ENCODE peak calls at places on chromosome 7, in seven cellular contexts. One of them, this sample, is unnamed.

GRCh38 chr7:28107960-28108359 is 72.6 kb downstream of the JAZF1 start:
- DNase-seq in fibroblast of pulmonary artery: peak; percentile 42
- DNase-seq in breast epithelium: no peak
- DNase-seq in neural progenitor cell: no peak
- DNase-seq in endodermal cell: no peak
- DNase-seq in CD8-positive, alpha-beta T cell: no peak
- DNase-seq in Caco-2: no peak
- DNase-seq in this sample: peak; percentile 41

GRCh38 chr7:100007887-100008286 is 7.5 kb upstream of the ZKSCAN1 start:
- DNase-seq in fibroblast of pulmonary artery: no peak
- DNase-seq in breast epithelium: peak; percentile 48
- DNase-seq in neural progenitor cell: peak; percentile 34
- DNase-seq in endodermal cell: peak; percentile 59
- DNase-seq in CD8-positive, alpha-beta T cell: no peak
- DNase-seq in Caco-2: no peak
- DNase-seq in this sample: no peak

GRCh38 chr7:130380861-130381455 is 664 bp downstream of the CPA1 start:
- DNase-seq in fibroblast of pulmonary artery: no peak
- DNase-seq in breast epithelium: no peak
- DNase-seq in neural progenitor cell: no peak
- DNase-seq in endodermal cell: peak; percentile 32
- DNase-seq in CD8-positive, alpha-beta T cell: no peak
- DNase-seq in Caco-2: no peak
- DNase-seq in this sample: no peak

GRCh38 chr7:84549409-84549808 is 354.8 kb upstream of the SEMA3A start:
- DNase-seq in fibroblast of pulmonary artery: no peak
- DNase-seq in breast epithelium: no peak
- DNase-seq in neural progenitor cell: no peak
- DNase-seq in endodermal cell: no peak
- DNase-seq in CD8-positive, alpha-beta T cell: no peak
- DNase-seq in Caco-2: no peak
- DNase-seq in this sample: no peak

GRCh38 chr7:507623-508305 is 11.9 kb downstream of the PDGFA start:
- DNase-seq in fibroblast of pulmonary artery: no peak
- DNase-seq in breast epithelium: no peak
- DNase-seq in neural progenitor cell: no peak
- DNase-seq in endodermal cell: no peak
- DNase-seq in CD8-positive, alpha-beta T cell: no peak
- DNase-seq in Caco-2: peak; percentile 33
- DNase-seq in this sample: no peak

GRCh38 chr7:135962802-135963201 is 14.4 kb downstream of the MTPN start:
- DNase-seq in fibroblast of pulmonary artery: no peak
- DNase-seq in breast epithelium: no peak
- DNase-seq in neural progenitor cell: no peak
- DNase-seq in endodermal cell: no peak
- DNase-seq in CD8-positive, alpha-beta T cell: no peak
- DNase-seq in Caco-2: no peak
- DNase-seq in this sample: no peak

GRCh38 chr7:100503350-100503735 is 19.6 kb downstream of the NYAP1 start:
- DNase-seq in fibroblast of pulmonary artery: peak; percentile 76
- DNase-seq in breast epithelium: no peak
- DNase-seq in neural progenitor cell: no peak
- DNase-seq in endodermal cell: no peak
- DNase-seq in CD8-positive, alpha-beta T cell: no peak
- DNase-seq in Caco-2: no peak
- DNase-seq in this sample: no peak

GRCh38 chr7:129298268-129298893 is 73.6 kb downstream of the AHCYL2 start:
- DNase-seq in fibroblast of pulmonary artery: peak; percentile 65
- DNase-seq in breast epithelium: no peak
- DNase-seq in neural progenitor cell: peak; percentile 61
- DNase-seq in endodermal cell: peak; percentile 80
- DNase-seq in CD8-positive, alpha-beta T cell: no peak
- DNase-seq in Caco-2: no peak
- DNase-seq in this sample: peak; percentile 55

GRCh38 chr7:90231304-90231703 is 13.7 kb upstream of the CFAP69 start:
- DNase-seq in fibroblast of pulmonary artery: no peak
- DNase-seq in breast epithelium: no peak
- DNase-seq in neural progenitor cell: no peak
- DNase-seq in endodermal cell: no peak
- DNase-seq in CD8-positive, alpha-beta T cell: no peak
- DNase-seq in Caco-2: no peak
- DNase-seq in this sample: no peak

GRCh38 chr7:141262101-141262819 is 188.4 kb downstream of the TMEM178B start:
- DNase-seq in fibroblast of pulmonary artery: no peak
- DNase-seq in breast epithelium: no peak
- DNase-seq in neural progenitor cell: peak; percentile 18
- DNase-seq in endodermal cell: peak; percentile 48
- DNase-seq in CD8-positive, alpha-beta T cell: no peak
- DNase-seq in Caco-2: no peak
- DNase-seq in this sample: no peak

GRCh38 chr7:153066711-153067110 is 307.2 kb downstream of the ACTR3B start:
- DNase-seq in fibroblast of pulmonary artery: no peak
- DNase-seq in breast epithelium: no peak
- DNase-seq in neural progenitor cell: no peak
- DNase-seq in endodermal cell: no peak
- DNase-seq in CD8-positive, alpha-beta T cell: no peak
- DNase-seq in Caco-2: no peak
- DNase-seq in this sample: no peak

GRCh38 chr7:37416739-37417474 is 31.8 kb downstream of the ELMO1 start:
- DNase-seq in fibroblast of pulmonary artery: no peak
- DNase-seq in breast epithelium: no peak
- DNase-seq in neural progenitor cell: no peak
- DNase-seq in endodermal cell: no peak
- DNase-seq in CD8-positive, alpha-beta T cell: no peak
- DNase-seq in Caco-2: no peak
- DNase-seq in this sample: no peak

GRCh38 chr7:825386-825785 is 6.9 kb upstream of the SUN1 start:
- DNase-seq in fibroblast of pulmonary artery: peak; percentile 42
- DNase-seq in breast epithelium: no peak
- DNase-seq in neural progenitor cell: no peak
- DNase-seq in endodermal cell: no peak
- DNase-seq in CD8-positive, alpha-beta T cell: no peak
- DNase-seq in Caco-2: no peak
- DNase-seq in this sample: no peak

GRCh38 chr7:137297551-137298463 is 45.7 kb downstream of the PTN start:
- DNase-seq in fibroblast of pulmonary artery: no peak
- DNase-seq in breast epithelium: no peak
- DNase-seq in neural progenitor cell: no peak
- DNase-seq in endodermal cell: no peak
- DNase-seq in CD8-positive, alpha-beta T cell: no peak
- DNase-seq in Caco-2: no peak
- DNase-seq in this sample: no peak

GRCh38 chr7:150867592-150867991 is 15.3 kb downstream of the AOC1 start:
- DNase-seq in fibroblast of pulmonary artery: no peak
- DNase-seq in breast epithelium: no peak
- DNase-seq in neural progenitor cell: no peak
- DNase-seq in endodermal cell: no peak
- DNase-seq in CD8-positive, alpha-beta T cell: no peak
- DNase-seq in Caco-2: no peak
- DNase-seq in this sample: no peak

GRCh38 chr7:148155826-148156225 is 434.7 kb upstream of the C7orf33 start:
- DNase-seq in fibroblast of pulmonary artery: no peak
- DNase-seq in breast epithelium: no peak
- DNase-seq in neural progenitor cell: no peak
- DNase-seq in endodermal cell: peak; percentile 47
- DNase-seq in CD8-positive, alpha-beta T cell: no peak
- DNase-seq in Caco-2: no peak
- DNase-seq in this sample: no peak

GRCh38 chr7:151245360-151246160 is 2.9 kb downstream of the SMARCD3 start:
- DNase-seq in fibroblast of pulmonary artery: no peak
- DNase-seq in breast epithelium: no peak
- DNase-seq in neural progenitor cell: peak; percentile 74
- DNase-seq in endodermal cell: peak; percentile 86
- DNase-seq in CD8-positive, alpha-beta T cell: peak; percentile 40
- DNase-seq in Caco-2: no peak
- DNase-seq in this sample: peak; percentile 55

GRCh38 chr7:100863406-100863950 is 3.7 kb upstream of the TRIP6 start:
- DNase-seq in fibroblast of pulmonary artery: no peak
- DNase-seq in breast epithelium: no peak
- DNase-seq in neural progenitor cell: no peak
- DNase-seq in endodermal cell: no peak
- DNase-seq in CD8-positive, alpha-beta T cell: no peak
- DNase-seq in Caco-2: no peak
- DNase-seq in this sample: no peak

GRCh38 chr7:100710452-100710851 is 4.5 kb downstream of the POP7 start:
- DNase-seq in fibroblast of pulmonary artery: no peak
- DNase-seq in breast epithelium: no peak
- DNase-seq in neural progenitor cell: no peak
- DNase-seq in endodermal cell: no peak
- DNase-seq in CD8-positive, alpha-beta T cell: no peak
- DNase-seq in Caco-2: no peak
- DNase-seq in this sample: no peak

GRCh38 chr7:2517004-2517403 is 2.6 kb upstream of the LFNG start:
- DNase-seq in fibroblast of pulmonary artery: peak; percentile 75
- DNase-seq in breast epithelium: no peak
- DNase-seq in neural progenitor cell: peak; percentile 53
- DNase-seq in endodermal cell: no peak
- DNase-seq in CD8-positive, alpha-beta T cell: no peak
- DNase-seq in Caco-2: no peak
- DNase-seq in this sample: peak; percentile 49

GRCh38 chr7:44463169-44463808 is 27.2 kb downstream of the NUDCD3 start:
- DNase-seq in fibroblast of pulmonary artery: peak; percentile 41
- DNase-seq in breast epithelium: no peak
- DNase-seq in neural progenitor cell: no peak
- DNase-seq in endodermal cell: no peak
- DNase-seq in CD8-positive, alpha-beta T cell: no peak
- DNase-seq in Caco-2: no peak
- DNase-seq in this sample: no peak

GRCh38 chr7:151755131-151755787 is 121.7 kb downstream of the PRKAG2 start:
- DNase-seq in fibroblast of pulmonary artery: peak; percentile 49
- DNase-seq in breast epithelium: no peak
- DNase-seq in neural progenitor cell: no peak
- DNase-seq in endodermal cell: no peak
- DNase-seq in CD8-positive, alpha-beta T cell: no peak
- DNase-seq in Caco-2: no peak
- DNase-seq in this sample: no peak

GRCh38 chr7:151140826-151141225 is 26.7 kb downstream of the GBX1 start:
- DNase-seq in fibroblast of pulmonary artery: no peak
- DNase-seq in breast epithelium: no peak
- DNase-seq in neural progenitor cell: no peak
- DNase-seq in endodermal cell: peak; percentile 43
- DNase-seq in CD8-positive, alpha-beta T cell: no peak
- DNase-seq in Caco-2: no peak
- DNase-seq in this sample: no peak

GRCh38 chr7:94050046-94050445 is 45.9 kb upstream of the BET1 start:
- DNase-seq in fibroblast of pulmonary artery: no peak
- DNase-seq in breast epithelium: no peak
- DNase-seq in neural progenitor cell: no peak
- DNase-seq in endodermal cell: no peak
- DNase-seq in CD8-positive, alpha-beta T cell: no peak
- DNase-seq in Caco-2: no peak
- DNase-seq in this sample: no peak

GRCh38 chr7:128922496-128923410 is 12.2 kb upstream of the KCP start:
- DNase-seq in fibroblast of pulmonary artery: no peak
- DNase-seq in breast epithelium: peak; percentile 42
- DNase-seq in neural progenitor cell: no peak
- DNase-seq in endodermal cell: peak; percentile 47
- DNase-seq in CD8-positive, alpha-beta T cell: no peak
- DNase-seq in Caco-2: peak; percentile 26
- DNase-seq in this sample: no peak

DNA sequence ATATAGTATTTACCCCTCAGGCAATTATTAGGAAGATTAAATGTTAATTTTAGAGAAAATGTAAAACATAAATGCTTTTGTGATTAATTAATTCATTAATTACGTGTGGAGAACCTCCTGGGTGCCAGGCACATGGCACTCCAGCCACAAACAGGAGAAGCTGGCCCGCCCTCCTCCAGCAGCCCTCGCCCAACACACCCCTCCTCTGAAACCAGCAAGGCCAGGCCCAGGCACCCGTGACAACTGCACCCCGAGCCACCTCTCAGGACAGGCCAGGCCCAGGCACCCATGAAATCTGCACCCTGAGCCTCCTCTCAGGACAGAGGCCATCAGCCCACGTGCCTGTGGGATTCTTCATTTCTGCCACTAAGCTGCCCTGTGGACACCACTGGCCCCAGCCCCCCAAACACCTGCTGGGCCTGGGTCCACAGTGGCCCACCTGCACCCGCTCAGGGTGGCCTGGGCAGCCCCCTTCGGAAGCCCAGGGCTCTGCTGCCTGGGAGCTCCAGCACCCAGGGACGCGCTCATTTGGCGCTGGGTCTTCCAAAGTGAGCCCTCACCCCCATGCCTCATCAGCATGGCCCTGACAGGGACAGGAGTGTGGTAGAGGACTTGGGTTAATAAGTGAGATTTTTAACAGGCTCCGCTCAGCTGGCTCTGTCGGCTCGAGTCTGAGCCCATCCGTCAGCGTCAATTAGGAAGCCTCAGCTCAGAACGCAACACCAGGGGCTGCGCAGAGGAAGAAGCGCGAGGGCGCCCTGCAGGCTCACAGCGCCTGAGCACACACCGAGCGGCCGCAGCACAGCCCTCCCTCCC is 482.1 kb downstream of the DNAJB6 start:
- DNase-seq in fibroblast of pulmonary artery: no peak
- DNase-seq in breast epithelium: no peak
- DNase-seq in neural progenitor cell: peak; percentile 36
- DNase-seq in endodermal cell: no peak
- DNase-seq in CD8-positive, alpha-beta T cell: no peak
- DNase-seq in Caco-2: no peak
- DNase-seq in this sample: no peak
- TF ChIP-seq CTCF in fibroblast of pulmonary artery: no peak
- TF ChIP-seq CTCF in breast epithelium: no peak
- TF ChIP-seq CTCF in neural progenitor cell: no peak
- TF ChIP-seq CTCF in endodermal cell: no peak
- TF ChIP-seq CTCF in CD8-positive, alpha-beta T cell: no peak
- TF ChIP-seq CTCF in Caco-2: no peak
- TF ChIP-seq CTCF in this sample: no peak

GRCh38 chr7:144670251-144670650 is 165.6 kb downstream of the TPK1 start:
- DNase-seq in fibroblast of pulmonary artery: peak; percentile 38
- DNase-seq in breast epithelium: no peak
- DNase-seq in neural progenitor cell: no peak
- DNase-seq in endodermal cell: no peak
- DNase-seq in CD8-positive, alpha-beta T cell: no peak
- DNase-seq in Caco-2: no peak
- DNase-seq in this sample: no peak
- TF ChIP-seq CTCF in fibroblast of pulmonary artery: peak; percentile 28
- TF ChIP-seq CTCF in breast epithelium: no peak
- TF ChIP-seq CTCF in neural progenitor cell: peak; percentile 13
- TF ChIP-seq CTCF in endodermal cell: no peak
- TF ChIP-seq CTCF in CD8-positive, alpha-beta T cell: peak; percentile 35
- TF ChIP-seq CTCF in Caco-2: peak; percentile 13
- TF ChIP-seq CTCF in this sample: no peak

GRCh38 chr7:77910124-77910523 is 111.6 kb downstream of the PHTF2 start:
- DNase-seq in fibroblast of pulmonary artery: no peak
- DNase-seq in breast epithelium: no peak
- DNase-seq in neural progenitor cell: no peak
- DNase-seq in endodermal cell: no peak
- DNase-seq in CD8-positive, alpha-beta T cell: no peak
- DNase-seq in Caco-2: no peak
- DNase-seq in this sample: no peak
- TF ChIP-seq CTCF in fibroblast of pulmonary artery: peak; percentile 11
- TF ChIP-seq CTCF in breast epithelium: no peak
- TF ChIP-seq CTCF in neural progenitor cell: peak; percentile 11
- TF ChIP-seq CTCF in endodermal cell: peak; percentile 60
- TF ChIP-seq CTCF in CD8-positive, alpha-beta T cell: no peak
- TF ChIP-seq CTCF in Caco-2: no peak
- TF ChIP-seq CTCF in this sample: no peak

DNA sequence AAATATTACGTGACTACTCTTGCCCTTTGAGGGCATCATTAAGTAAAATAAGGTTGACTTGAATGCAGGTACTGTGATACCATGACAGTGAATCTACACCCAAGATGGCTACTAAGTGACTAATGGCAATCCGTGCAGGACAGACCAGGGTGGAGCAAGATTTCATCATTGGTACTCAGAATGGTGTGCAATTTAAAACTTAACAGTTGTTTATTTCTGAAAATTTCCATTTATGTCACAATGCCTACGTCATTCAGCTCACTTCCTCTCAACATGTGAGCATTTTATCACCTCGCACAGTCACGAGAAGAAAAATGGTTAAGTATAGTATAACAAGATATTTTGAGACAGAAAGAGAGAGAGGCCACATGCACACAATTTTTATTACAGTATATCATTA is 50.3 kb upstream of the MET start:
- DNase-seq in fibroblast of pulmonary artery: peak; percentile 16
- DNase-seq in breast epithelium: no peak
- DNase-seq in neural progenitor cell: no peak
- DNase-seq in endodermal cell: no peak
- DNase-seq in CD8-positive, alpha-beta T cell: no peak
- DNase-seq in Caco-2: no peak
- DNase-seq in this sample: no peak
- TF ChIP-seq CTCF in fibroblast of pulmonary artery: no peak
- TF ChIP-seq CTCF in breast epithelium: no peak
- TF ChIP-seq CTCF in neural progenitor cell: no peak
- TF ChIP-seq CTCF in endodermal cell: no peak
- TF ChIP-seq CTCF in CD8-positive, alpha-beta T cell: no peak
- TF ChIP-seq CTCF in Caco-2: no peak
- TF ChIP-seq CTCF in this sample: no peak